ENCODE peak calls at places on chromosomes 11 and 22, in ten cellular contexts. One of them, this sample, is unnamed.

GRCh38 chr11:86279713-86280112 is 22.3 kb upstream of the HIKESHI start:
- DNase-seq in stimulated activated CD8-positive, alpha-beta memory T cell treated with anti-CD3 and anti-CD28 coated beads, Interleukin-12 subunit alpha, Interleukin-12 subunit beta, amount 100 ng/mL, for 4 hours: no peak
- DNase-seq in activated CD8-positive, alpha-beta T cell treated with anti-CD3 and anti-CD28 coated beads for 36 hours: no peak
- DNase-seq in RPMI8226: no peak
- DNase-seq in fibroblast of pulmonary artery: no peak
- DNase-seq in NCI-H345: no peak
- DNase-seq in stimulated activated CD4-positive, alpha-beta T cell treated with anti-CD3 and anti-CD28 coated beads, Interleukin-15, amount 100 ng/mL, for 24 hours: no peak
- DNase-seq in activated CD8-positive, alpha-beta memory T cell treated with anti-CD3 and anti-CD28 coated beads, Interleukin-2, amount 50 U/mL, for 48 hours: no peak
- DNase-seq in amniotic stem cell: no peak
- DNase-seq in stimulated activated naive CD4-positive, alpha-beta T cell: no peak
- DNase-seq in this sample: no peak

GRCh38 chr22:46972901-46973831 is 210.7 kb downstream of the TBC1D22A start:
- DNase-seq in stimulated activated naive CD4-positive, alpha-beta T cell: no peak
- DNase-seq in RPMI8226: no peak
- DNase-seq in amniotic stem cell: no peak
- DNase-seq in fibroblast of pulmonary artery: no peak
- DNase-seq in NCI-H345: no peak
- DNase-seq in stimulated activated CD4-positive, alpha-beta T cell treated with anti-CD3 and anti-CD28 coated beads, Interleukin-15, amount 100 ng/mL, for 24 hours: no peak
- DNase-seq in stimulated activated CD8-positive, alpha-beta memory T cell treated with anti-CD3 and anti-CD28 coated beads, Interleukin-12 subunit alpha, Interleukin-12 subunit beta, amount 100 ng/mL, for 4 hours: no peak
- DNase-seq in activated CD8-positive, alpha-beta T cell treated with anti-CD3 and anti-CD28 coated beads for 36 hours: no peak
- DNase-seq in activated CD8-positive, alpha-beta memory T cell treated with anti-CD3 and anti-CD28 coated beads, Interleukin-2, amount 50 U/mL, for 48 hours: no peak
- DNase-seq in this sample: no peak

GRCh38 chr22:46515208-46516111 is 22.0 kb downstream of the CELSR1 start:
- DNase-seq in amniotic stem cell: no peak
- DNase-seq in RPMI8226: no peak
- DNase-seq in activated CD8-positive, alpha-beta memory T cell treated with anti-CD3 and anti-CD28 coated beads, Interleukin-2, amount 50 U/mL, for 48 hours: no peak
- DNase-seq in NCI-H345: no peak
- DNase-seq in stimulated activated CD4-positive, alpha-beta T cell treated with anti-CD3 and anti-CD28 coated beads, Interleukin-15, amount 100 ng/mL, for 24 hours: no peak
- DNase-seq in fibroblast of pulmonary artery: peak; percentile 19
- DNase-seq in stimulated activated CD8-positive, alpha-beta memory T cell treated with anti-CD3 and anti-CD28 coated beads, Interleukin-12 subunit alpha, Interleukin-12 subunit beta, amount 100 ng/mL, for 4 hours: no peak
- DNase-seq in activated CD8-positive, alpha-beta T cell treated with anti-CD3 and anti-CD28 coated beads for 36 hours: peak; percentile 17
- DNase-seq in stimulated activated naive CD4-positive, alpha-beta T cell: no peak
- DNase-seq in this sample: no peak

GRCh38 chr11:76236092-76237026 is 30.1 kb upstream of the WNT11 start:
- DNase-seq in fibroblast of pulmonary artery: peak; percentile 52
- DNase-seq in activated CD8-positive, alpha-beta T cell treated with anti-CD3 and anti-CD28 coated beads for 36 hours: peak; percentile 70
- DNase-seq in RPMI8226: peak; percentile 69
- DNase-seq in activated CD8-positive, alpha-beta memory T cell treated with anti-CD3 and anti-CD28 coated beads, Interleukin-2, amount 50 U/mL, for 48 hours: peak; percentile 83
- DNase-seq in stimulated activated CD8-positive, alpha-beta memory T cell treated with anti-CD3 and anti-CD28 coated beads, Interleukin-12 subunit alpha, Interleukin-12 subunit beta, amount 100 ng/mL, for 4 hours: no peak
- DNase-seq in amniotic stem cell: no peak
- DNase-seq in stimulated activated naive CD4-positive, alpha-beta T cell: no peak
- DNase-seq in NCI-H345: peak; percentile 77
- DNase-seq in stimulated activated CD4-positive, alpha-beta T cell treated with anti-CD3 and anti-CD28 coated beads, Interleukin-15, amount 100 ng/mL, for 24 hours: peak; percentile 73
- DNase-seq in this sample: peak; percentile 75

GRCh38 chr11:63933459-63933858 is 5.3 kb upstream of the NAA40 start:
- DNase-seq in activated CD8-positive, alpha-beta T cell treated with anti-CD3 and anti-CD28 coated beads for 36 hours: no peak
- DNase-seq in fibroblast of pulmonary artery: no peak
- DNase-seq in stimulated activated CD8-positive, alpha-beta memory T cell treated with anti-CD3 and anti-CD28 coated beads, Interleukin-12 subunit alpha, Interleukin-12 subunit beta, amount 100 ng/mL, for 4 hours: no peak
- DNase-seq in NCI-H345: no peak
- DNase-seq in RPMI8226: no peak
- DNase-seq in stimulated activated naive CD4-positive, alpha-beta T cell: no peak
- DNase-seq in amniotic stem cell: no peak
- DNase-seq in stimulated activated CD4-positive, alpha-beta T cell treated with anti-CD3 and anti-CD28 coated beads, Interleukin-15, amount 100 ng/mL, for 24 hours: no peak
- DNase-seq in activated CD8-positive, alpha-beta memory T cell treated with anti-CD3 and anti-CD28 coated beads, Interleukin-2, amount 50 U/mL, for 48 hours: no peak
- DNase-seq in this sample: no peak

GRCh38 chr11:19460718-19461405 is 220.1 kb upstream of the E2F8 start:
- DNase-seq in activated CD8-positive, alpha-beta T cell treated with anti-CD3 and anti-CD28 coated beads for 36 hours: no peak
- DNase-seq in stimulated activated CD8-positive, alpha-beta memory T cell treated with anti-CD3 and anti-CD28 coated beads, Interleukin-12 subunit alpha, Interleukin-12 subunit beta, amount 100 ng/mL, for 4 hours: no peak
- DNase-seq in activated CD8-positive, alpha-beta memory T cell treated with anti-CD3 and anti-CD28 coated beads, Interleukin-2, amount 50 U/mL, for 48 hours: no peak
- DNase-seq in amniotic stem cell: no peak
- DNase-seq in stimulated activated naive CD4-positive, alpha-beta T cell: no peak
- DNase-seq in RPMI8226: no peak
- DNase-seq in fibroblast of pulmonary artery: peak; percentile 56
- DNase-seq in stimulated activated CD4-positive, alpha-beta T cell treated with anti-CD3 and anti-CD28 coated beads, Interleukin-15, amount 100 ng/mL, for 24 hours: no peak
- DNase-seq in NCI-H345: peak; percentile 2
- DNase-seq in this sample: no peak

GRCh38 chr11:2741377-2742131 is 41.8 kb upstream of the KCNQ1OT1 start:
- DNase-seq in NCI-H345: no peak
- DNase-seq in stimulated activated CD8-positive, alpha-beta memory T cell treated with anti-CD3 and anti-CD28 coated beads, Interleukin-12 subunit alpha, Interleukin-12 subunit beta, amount 100 ng/mL, for 4 hours: no peak
- DNase-seq in amniotic stem cell: peak; percentile 15
- DNase-seq in activated CD8-positive, alpha-beta T cell treated with anti-CD3 and anti-CD28 coated beads for 36 hours: no peak
- DNase-seq in stimulated activated CD4-positive, alpha-beta T cell treated with anti-CD3 and anti-CD28 coated beads, Interleukin-15, amount 100 ng/mL, for 24 hours: no peak
- DNase-seq in stimulated activated naive CD4-positive, alpha-beta T cell: no peak
- DNase-seq in RPMI8226: no peak
- DNase-seq in activated CD8-positive, alpha-beta memory T cell treated with anti-CD3 and anti-CD28 coated beads, Interleukin-2, amount 50 U/mL, for 48 hours: no peak
- DNase-seq in fibroblast of pulmonary artery: peak; percentile 79
- DNase-seq in this sample: no peak

GRCh38 chr11:123145220-123145619 is 49.8 kb downstream of the CLMP start:
- DNase-seq in NCI-H345: no peak
- DNase-seq in stimulated activated CD8-positive, alpha-beta memory T cell treated with anti-CD3 and anti-CD28 coated beads, Interleukin-12 subunit alpha, Interleukin-12 subunit beta, amount 100 ng/mL, for 4 hours: no peak
- DNase-seq in amniotic stem cell: peak; percentile 23
- DNase-seq in activated CD8-positive, alpha-beta memory T cell treated with anti-CD3 and anti-CD28 coated beads, Interleukin-2, amount 50 U/mL, for 48 hours: no peak
- DNase-seq in RPMI8226: no peak
- DNase-seq in stimulated activated naive CD4-positive, alpha-beta T cell: no peak
- DNase-seq in fibroblast of pulmonary artery: peak; percentile 94
- DNase-seq in stimulated activated CD4-positive, alpha-beta T cell treated with anti-CD3 and anti-CD28 coated beads, Interleukin-15, amount 100 ng/mL, for 24 hours: no peak
- DNase-seq in activated CD8-positive, alpha-beta T cell treated with anti-CD3 and anti-CD28 coated beads for 36 hours: no peak
- DNase-seq in this sample: no peak

GRCh38 chr11:130609121-130610035 is 160.9 kb downstream of the ADAMTS15 start:
- DNase-seq in RPMI8226: no peak
- DNase-seq in stimulated activated naive CD4-positive, alpha-beta T cell: no peak
- DNase-seq in activated CD8-positive, alpha-beta T cell treated with anti-CD3 and anti-CD28 coated beads for 36 hours: no peak
- DNase-seq in activated CD8-positive, alpha-beta memory T cell treated with anti-CD3 and anti-CD28 coated beads, Interleukin-2, amount 50 U/mL, for 48 hours: no peak
- DNase-seq in stimulated activated CD4-positive, alpha-beta T cell treated with anti-CD3 and anti-CD28 coated beads, Interleukin-15, amount 100 ng/mL, for 24 hours: no peak
- DNase-seq in NCI-H345: no peak
- DNase-seq in stimulated activated CD8-positive, alpha-beta memory T cell treated with anti-CD3 and anti-CD28 coated beads, Interleukin-12 subunit alpha, Interleukin-12 subunit beta, amount 100 ng/mL, for 4 hours: no peak
- DNase-seq in amniotic stem cell: no peak
- DNase-seq in fibroblast of pulmonary artery: peak; percentile 79
- DNase-seq in this sample: no peak

GRCh38 chr11:46914363-46914762 is 4.0 kb downstream of the LRP4 start:
- DNase-seq in stimulated activated naive CD4-positive, alpha-beta T cell: no peak
- DNase-seq in amniotic stem cell: no peak
- DNase-seq in NCI-H345: no peak
- DNase-seq in activated CD8-positive, alpha-beta memory T cell treated with anti-CD3 and anti-CD28 coated beads, Interleukin-2, amount 50 U/mL, for 48 hours: no peak
- DNase-seq in RPMI8226: no peak
- DNase-seq in fibroblast of pulmonary artery: no peak
- DNase-seq in stimulated activated CD4-positive, alpha-beta T cell treated with anti-CD3 and anti-CD28 coated beads, Interleukin-15, amount 100 ng/mL, for 24 hours: no peak
- DNase-seq in stimulated activated CD8-positive, alpha-beta memory T cell treated with anti-CD3 and anti-CD28 coated beads, Interleukin-12 subunit alpha, Interleukin-12 subunit beta, amount 100 ng/mL, for 4 hours: no peak
- DNase-seq in activated CD8-positive, alpha-beta T cell treated with anti-CD3 and anti-CD28 coated beads for 36 hours: no peak
- DNase-seq in this sample: no peak

GRCh38 chr11:77668760-77669159 is 31.2 kb upstream of the CLNS1A start:
- DNase-seq in NCI-H345: no peak
- DNase-seq in stimulated activated CD8-positive, alpha-beta memory T cell treated with anti-CD3 and anti-CD28 coated beads, Interleukin-12 subunit alpha, Interleukin-12 subunit beta, amount 100 ng/mL, for 4 hours: no peak
- DNase-seq in activated CD8-positive, alpha-beta T cell treated with anti-CD3 and anti-CD28 coated beads for 36 hours: no peak
- DNase-seq in amniotic stem cell: no peak
- DNase-seq in stimulated activated naive CD4-positive, alpha-beta T cell: no peak
- DNase-seq in RPMI8226: no peak
- DNase-seq in fibroblast of pulmonary artery: no peak
- DNase-seq in activated CD8-positive, alpha-beta memory T cell treated with anti-CD3 and anti-CD28 coated beads, Interleukin-2, amount 50 U/mL, for 48 hours: no peak
- DNase-seq in stimulated activated CD4-positive, alpha-beta T cell treated with anti-CD3 and anti-CD28 coated beads, Interleukin-15, amount 100 ng/mL, for 24 hours: no peak
- DNase-seq in this sample: no peak

GRCh38 chr11:46039990-46040389 is 81.3 kb downstream of the PHF21A start:
- DNase-seq in RPMI8226: no peak
- DNase-seq in activated CD8-positive, alpha-beta T cell treated with anti-CD3 and anti-CD28 coated beads for 36 hours: no peak
- DNase-seq in stimulated activated CD4-positive, alpha-beta T cell treated with anti-CD3 and anti-CD28 coated beads, Interleukin-15, amount 100 ng/mL, for 24 hours: no peak
- DNase-seq in fibroblast of pulmonary artery: peak; percentile 62
- DNase-seq in stimulated activated naive CD4-positive, alpha-beta T cell: no peak
- DNase-seq in stimulated activated CD8-positive, alpha-beta memory T cell treated with anti-CD3 and anti-CD28 coated beads, Interleukin-12 subunit alpha, Interleukin-12 subunit beta, amount 100 ng/mL, for 4 hours: no peak
- DNase-seq in activated CD8-positive, alpha-beta memory T cell treated with anti-CD3 and anti-CD28 coated beads, Interleukin-2, amount 50 U/mL, for 48 hours: no peak
- DNase-seq in amniotic stem cell: no peak
- DNase-seq in NCI-H345: no peak
- DNase-seq in this sample: no peak

GRCh38 chr22:45891996-45892621 is 84.9 kb downstream of the WNT7B start:
- DNase-seq in stimulated activated naive CD4-positive, alpha-beta T cell: no peak
- DNase-seq in RPMI8226: no peak
- DNase-seq in amniotic stem cell: no peak
- DNase-seq in activated CD8-positive, alpha-beta T cell treated with anti-CD3 and anti-CD28 coated beads for 36 hours: no peak
- DNase-seq in stimulated activated CD8-positive, alpha-beta memory T cell treated with anti-CD3 and anti-CD28 coated beads, Interleukin-12 subunit alpha, Interleukin-12 subunit beta, amount 100 ng/mL, for 4 hours: no peak
- DNase-seq in NCI-H345: no peak
- DNase-seq in activated CD8-positive, alpha-beta memory T cell treated with anti-CD3 and anti-CD28 coated beads, Interleukin-2, amount 50 U/mL, for 48 hours: no peak
- DNase-seq in fibroblast of pulmonary artery: no peak
- DNase-seq in stimulated activated CD4-positive, alpha-beta T cell treated with anti-CD3 and anti-CD28 coated beads, Interleukin-15, amount 100 ng/mL, for 24 hours: no peak
- DNase-seq in this sample: no peak

GRCh38 chr11:128503231-128503991 is 83.9 kb downstream of the ETS1 start:
- DNase-seq in stimulated activated CD8-positive, alpha-beta memory T cell treated with anti-CD3 and anti-CD28 coated beads, Interleukin-12 subunit alpha, Interleukin-12 subunit beta, amount 100 ng/mL, for 4 hours: no peak
- DNase-seq in activated CD8-positive, alpha-beta T cell treated with anti-CD3 and anti-CD28 coated beads for 36 hours: peak; percentile 66
- DNase-seq in RPMI8226: no peak
- DNase-seq in amniotic stem cell: peak; percentile 69
- DNase-seq in fibroblast of pulmonary artery: peak; percentile 79
- DNase-seq in activated CD8-positive, alpha-beta memory T cell treated with anti-CD3 and anti-CD28 coated beads, Interleukin-2, amount 50 U/mL, for 48 hours: no peak
- DNase-seq in stimulated activated naive CD4-positive, alpha-beta T cell: peak; percentile 59
- DNase-seq in NCI-H345: no peak
- DNase-seq in stimulated activated CD4-positive, alpha-beta T cell treated with anti-CD3 and anti-CD28 coated beads, Interleukin-15, amount 100 ng/mL, for 24 hours: no peak
- DNase-seq in this sample: no peak

GRCh38 chr11:103109818-103110388 is 677 bp downstream of the DYNC2H1 start:
- DNase-seq in NCI-H345: no peak
- DNase-seq in activated CD8-positive, alpha-beta memory T cell treated with anti-CD3 and anti-CD28 coated beads, Interleukin-2, amount 50 U/mL, for 48 hours: peak; percentile 55
- DNase-seq in stimulated activated CD4-positive, alpha-beta T cell treated with anti-CD3 and anti-CD28 coated beads, Interleukin-15, amount 100 ng/mL, for 24 hours: peak; percentile 9
- DNase-seq in activated CD8-positive, alpha-beta T cell treated with anti-CD3 and anti-CD28 coated beads for 36 hours: peak; percentile 31
- DNase-seq in fibroblast of pulmonary artery: no peak
- DNase-seq in stimulated activated naive CD4-positive, alpha-beta T cell: no peak
- DNase-seq in RPMI8226: no peak
- DNase-seq in amniotic stem cell: no peak
- DNase-seq in stimulated activated CD8-positive, alpha-beta memory T cell treated with anti-CD3 and anti-CD28 coated beads, Interleukin-12 subunit alpha, Interleukin-12 subunit beta, amount 100 ng/mL, for 4 hours: no peak
- DNase-seq in this sample: peak; percentile 19

GRCh38 chr11:12123177-12123576 is 12.8 kb downstream of the MICAL2 start:
- DNase-seq in NCI-H345: no peak
- DNase-seq in RPMI8226: no peak
- DNase-seq in activated CD8-positive, alpha-beta T cell treated with anti-CD3 and anti-CD28 coated beads for 36 hours: no peak
- DNase-seq in stimulated activated CD4-positive, alpha-beta T cell treated with anti-CD3 and anti-CD28 coated beads, Interleukin-15, amount 100 ng/mL, for 24 hours: no peak
- DNase-seq in stimulated activated naive CD4-positive, alpha-beta T cell: no peak
- DNase-seq in activated CD8-positive, alpha-beta memory T cell treated with anti-CD3 and anti-CD28 coated beads, Interleukin-2, amount 50 U/mL, for 48 hours: no peak
- DNase-seq in stimulated activated CD8-positive, alpha-beta memory T cell treated with anti-CD3 and anti-CD28 coated beads, Interleukin-12 subunit alpha, Interleukin-12 subunit beta, amount 100 ng/mL, for 4 hours: no peak
- DNase-seq in fibroblast of pulmonary artery: peak; percentile 75
- DNase-seq in amniotic stem cell: no peak
- DNase-seq in this sample: no peak

GRCh38 chr22:16955081-16955480 is 52.9 kb downstream of the GAB4 start:
- DNase-seq in stimulated activated CD4-positive, alpha-beta T cell treated with anti-CD3 and anti-CD28 coated beads, Interleukin-15, amount 100 ng/mL, for 24 hours: no peak
- DNase-seq in stimulated activated naive CD4-positive, alpha-beta T cell: no peak
- DNase-seq in stimulated activated CD8-positive, alpha-beta memory T cell treated with anti-CD3 and anti-CD28 coated beads, Interleukin-12 subunit alpha, Interleukin-12 subunit beta, amount 100 ng/mL, for 4 hours: no peak
- DNase-seq in NCI-H345: no peak
- DNase-seq in fibroblast of pulmonary artery: no peak
- DNase-seq in activated CD8-positive, alpha-beta memory T cell treated with anti-CD3 and anti-CD28 coated beads, Interleukin-2, amount 50 U/mL, for 48 hours: no peak
- DNase-seq in amniotic stem cell: no peak
- DNase-seq in RPMI8226: no peak
- DNase-seq in activated CD8-positive, alpha-beta T cell treated with anti-CD3 and anti-CD28 coated beads for 36 hours: no peak
- DNase-seq in this sample: no peak

GRCh38 chr22:50691521-50691920 is 18.9 kb downstream of the SHANK3 start:
- DNase-seq in stimulated activated CD8-positive, alpha-beta memory T cell treated with anti-CD3 and anti-CD28 coated beads, Interleukin-12 subunit alpha, Interleukin-12 subunit beta, amount 100 ng/mL, for 4 hours: no peak
- DNase-seq in stimulated activated CD4-positive, alpha-beta T cell treated with anti-CD3 and anti-CD28 coated beads, Interleukin-15, amount 100 ng/mL, for 24 hours: peak; percentile 47
- DNase-seq in RPMI8226: peak; percentile 71
- DNase-seq in NCI-H345: no peak
- DNase-seq in activated CD8-positive, alpha-beta T cell treated with anti-CD3 and anti-CD28 coated beads for 36 hours: peak; percentile 73
- DNase-seq in activated CD8-positive, alpha-beta memory T cell treated with anti-CD3 and anti-CD28 coated beads, Interleukin-2, amount 50 U/mL, for 48 hours: no peak
- DNase-seq in amniotic stem cell: peak; percentile 10
- DNase-seq in stimulated activated naive CD4-positive, alpha-beta T cell: peak; percentile 27
- DNase-seq in fibroblast of pulmonary artery: peak; percentile 71
- DNase-seq in this sample: no peak

GRCh38 chr11:134841972-134842371 is 429.9 kb upstream of the B3GAT1 start:
- DNase-seq in activated CD8-positive, alpha-beta memory T cell treated with anti-CD3 and anti-CD28 coated beads, Interleukin-2, amount 50 U/mL, for 48 hours: no peak
- DNase-seq in amniotic stem cell: no peak
- DNase-seq in stimulated activated CD4-positive, alpha-beta T cell treated with anti-CD3 and anti-CD28 coated beads, Interleukin-15, amount 100 ng/mL, for 24 hours: no peak
- DNase-seq in stimulated activated naive CD4-positive, alpha-beta T cell: no peak
- DNase-seq in RPMI8226: no peak
- DNase-seq in stimulated activated CD8-positive, alpha-beta memory T cell treated with anti-CD3 and anti-CD28 coated beads, Interleukin-12 subunit alpha, Interleukin-12 subunit beta, amount 100 ng/mL, for 4 hours: no peak
- DNase-seq in fibroblast of pulmonary artery: no peak
- DNase-seq in NCI-H345: no peak
- DNase-seq in activated CD8-positive, alpha-beta T cell treated with anti-CD3 and anti-CD28 coated beads for 36 hours: no peak
- DNase-seq in this sample: no peak

GRCh38 chr11:22197139-22197893 is 4.4 kb downstream of the ANO5 start:
- DNase-seq in fibroblast of pulmonary artery: no peak
- DNase-seq in activated CD8-positive, alpha-beta T cell treated with anti-CD3 and anti-CD28 coated beads for 36 hours: no peak
- DNase-seq in stimulated activated CD4-positive, alpha-beta T cell treated with anti-CD3 and anti-CD28 coated beads, Interleukin-15, amount 100 ng/mL, for 24 hours: no peak
- DNase-seq in RPMI8226: no peak
- DNase-seq in NCI-H345: no peak
- DNase-seq in stimulated activated CD8-positive, alpha-beta memory T cell treated with anti-CD3 and anti-CD28 coated beads, Interleukin-12 subunit alpha, Interleukin-12 subunit beta, amount 100 ng/mL, for 4 hours: no peak
- DNase-seq in stimulated activated naive CD4-positive, alpha-beta T cell: no peak
- DNase-seq in amniotic stem cell: no peak
- DNase-seq in activated CD8-positive, alpha-beta memory T cell treated with anti-CD3 and anti-CD28 coated beads, Interleukin-2, amount 50 U/mL, for 48 hours: no peak
- DNase-seq in this sample: no peak

GRCh38 chr22:36359172-36359973 is 28.4 kb downstream of the MYH9 start:
- DNase-seq in NCI-H345: no peak
- DNase-seq in stimulated activated naive CD4-positive, alpha-beta T cell: no peak
- DNase-seq in fibroblast of pulmonary artery: no peak
- DNase-seq in RPMI8226: peak; percentile 50
- DNase-seq in amniotic stem cell: no peak
- DNase-seq in stimulated activated CD4-positive, alpha-beta T cell treated with anti-CD3 and anti-CD28 coated beads, Interleukin-15, amount 100 ng/mL, for 24 hours: no peak
- DNase-seq in activated CD8-positive, alpha-beta T cell treated with anti-CD3 and anti-CD28 coated beads for 36 hours: no peak
- DNase-seq in activated CD8-positive, alpha-beta memory T cell treated with anti-CD3 and anti-CD28 coated beads, Interleukin-2, amount 50 U/mL, for 48 hours: no peak
- DNase-seq in stimulated activated CD8-positive, alpha-beta memory T cell treated with anti-CD3 and anti-CD28 coated beads, Interleukin-12 subunit alpha, Interleukin-12 subunit beta, amount 100 ng/mL, for 4 hours: no peak
- DNase-seq in this sample: no peak

GRCh38 chr11:11608783-11609232 is 13.0 kb downstream of the GALNT18 start:
- DNase-seq in fibroblast of pulmonary artery: peak; percentile 8
- DNase-seq in RPMI8226: peak; percentile 31
- DNase-seq in amniotic stem cell: no peak
- DNase-seq in activated CD8-positive, alpha-beta T cell treated with anti-CD3 and anti-CD28 coated beads for 36 hours: no peak
- DNase-seq in stimulated activated naive CD4-positive, alpha-beta T cell: peak; percentile 2
- DNase-seq in NCI-H345: peak; percentile 24
- DNase-seq in activated CD8-positive, alpha-beta memory T cell treated with anti-CD3 and anti-CD28 coated beads, Interleukin-2, amount 50 U/mL, for 48 hours: no peak
- DNase-seq in stimulated activated CD8-positive, alpha-beta memory T cell treated with anti-CD3 and anti-CD28 coated beads, Interleukin-12 subunit alpha, Interleukin-12 subunit beta, amount 100 ng/mL, for 4 hours: no peak
- DNase-seq in stimulated activated CD4-positive, alpha-beta T cell treated with anti-CD3 and anti-CD28 coated beads, Interleukin-15, amount 100 ng/mL, for 24 hours: no peak
- DNase-seq in this sample: peak; percentile 11

GRCh38 chr22:37401401-37401859 is 25.8 kb downstream of the ELFN2 start:
- DNase-seq in amniotic stem cell: no peak
- DNase-seq in stimulated activated CD8-positive, alpha-beta memory T cell treated with anti-CD3 and anti-CD28 coated beads, Interleukin-12 subunit alpha, Interleukin-12 subunit beta, amount 100 ng/mL, for 4 hours: no peak
- DNase-seq in stimulated activated naive CD4-positive, alpha-beta T cell: no peak
- DNase-seq in RPMI8226: no peak
- DNase-seq in fibroblast of pulmonary artery: peak; percentile 26
- DNase-seq in activated CD8-positive, alpha-beta memory T cell treated with anti-CD3 and anti-CD28 coated beads, Interleukin-2, amount 50 U/mL, for 48 hours: no peak
- DNase-seq in activated CD8-positive, alpha-beta T cell treated with anti-CD3 and anti-CD28 coated beads for 36 hours: no peak
- DNase-seq in stimulated activated CD4-positive, alpha-beta T cell treated with anti-CD3 and anti-CD28 coated beads, Interleukin-15, amount 100 ng/mL, for 24 hours: no peak
- DNase-seq in NCI-H345: no peak
- DNase-seq in this sample: no peak

GRCh38 chr11:2675540-2675939 is 24.3 kb downstream of the KCNQ1OT1 start:
- DNase-seq in activated CD8-positive, alpha-beta T cell treated with anti-CD3 and anti-CD28 coated beads for 36 hours: no peak
- DNase-seq in fibroblast of pulmonary artery: no peak
- DNase-seq in stimulated activated naive CD4-positive, alpha-beta T cell: no peak
- DNase-seq in stimulated activated CD4-positive, alpha-beta T cell treated with anti-CD3 and anti-CD28 coated beads, Interleukin-15, amount 100 ng/mL, for 24 hours: no peak
- DNase-seq in amniotic stem cell: no peak
- DNase-seq in activated CD8-positive, alpha-beta memory T cell treated with anti-CD3 and anti-CD28 coated beads, Interleukin-2, amount 50 U/mL, for 48 hours: peak; percentile 23
- DNase-seq in NCI-H345: no peak
- DNase-seq in stimulated activated CD8-positive, alpha-beta memory T cell treated with anti-CD3 and anti-CD28 coated beads, Interleukin-12 subunit alpha, Interleukin-12 subunit beta, amount 100 ng/mL, for 4 hours: no peak
- DNase-seq in RPMI8226: no peak
- DNase-seq in this sample: no peak

GRCh38 chr22:27170491-27170890 is 513.1 kb downstream of the MIAT start:
- DNase-seq in RPMI8226: no peak
- DNase-seq in fibroblast of pulmonary artery: peak; percentile 64
- DNase-seq in stimulated activated CD4-positive, alpha-beta T cell treated with anti-CD3 and anti-CD28 coated beads, Interleukin-15, amount 100 ng/mL, for 24 hours: no peak
- DNase-seq in stimulated activated naive CD4-positive, alpha-beta T cell: no peak
- DNase-seq in NCI-H345: no peak
- DNase-seq in stimulated activated CD8-positive, alpha-beta memory T cell treated with anti-CD3 and anti-CD28 coated beads, Interleukin-12 subunit alpha, Interleukin-12 subunit beta, amount 100 ng/mL, for 4 hours: no peak
- DNase-seq in amniotic stem cell: no peak
- DNase-seq in activated CD8-positive, alpha-beta memory T cell treated with anti-CD3 and anti-CD28 coated beads, Interleukin-2, amount 50 U/mL, for 48 hours: no peak
- DNase-seq in activated CD8-positive, alpha-beta T cell treated with anti-CD3 and anti-CD28 coated beads for 36 hours: no peak
- DNase-seq in this sample: no peak

GRCh38 chr11:116330439-116331185 is 442.2 kb downstream of the BUD13 start:
- DNase-seq in amniotic stem cell: no peak
- DNase-seq in stimulated activated naive CD4-positive, alpha-beta T cell: no peak
- DNase-seq in activated CD8-positive, alpha-beta T cell treated with anti-CD3 and anti-CD28 coated beads for 36 hours: no peak
- DNase-seq in fibroblast of pulmonary artery: no peak
- DNase-seq in stimulated activated CD4-positive, alpha-beta T cell treated with anti-CD3 and anti-CD28 coated beads, Interleukin-15, amount 100 ng/mL, for 24 hours: no peak
- DNase-seq in RPMI8226: no peak
- DNase-seq in stimulated activated CD8-positive, alpha-beta memory T cell treated with anti-CD3 and anti-CD28 coated beads, Interleukin-12 subunit alpha, Interleukin-12 subunit beta, amount 100 ng/mL, for 4 hours: no peak
- DNase-seq in NCI-H345: no peak
- DNase-seq in activated CD8-positive, alpha-beta memory T cell treated with anti-CD3 and anti-CD28 coated beads, Interleukin-2, amount 50 U/mL, for 48 hours: no peak
- DNase-seq in this sample: no peak

GRCh38 chr11:64725601-64726139 is 2.7 kb upstream of the NRXN2 start:
- DNase-seq in fibroblast of pulmonary artery: no peak
- DNase-seq in stimulated activated CD8-positive, alpha-beta memory T cell treated with anti-CD3 and anti-CD28 coated beads, Interleukin-12 subunit alpha, Interleukin-12 subunit beta, amount 100 ng/mL, for 4 hours: no peak
- DNase-seq in activated CD8-positive, alpha-beta T cell treated with anti-CD3 and anti-CD28 coated beads for 36 hours: no peak
- DNase-seq in activated CD8-positive, alpha-beta memory T cell treated with anti-CD3 and anti-CD28 coated beads, Interleukin-2, amount 50 U/mL, for 48 hours: no peak
- DNase-seq in NCI-H345: no peak
- DNase-seq in stimulated activated CD4-positive, alpha-beta T cell treated with anti-CD3 and anti-CD28 coated beads, Interleukin-15, amount 100 ng/mL, for 24 hours: no peak
- DNase-seq in amniotic stem cell: no peak
- DNase-seq in stimulated activated naive CD4-positive, alpha-beta T cell: no peak
- DNase-seq in RPMI8226: no peak
- DNase-seq in this sample: no peak

GRCh38 chr11:16469968-16470367 is 113.6 kb upstream of the SOX6 start:
- DNase-seq in activated CD8-positive, alpha-beta T cell treated with anti-CD3 and anti-CD28 coated beads for 36 hours: no peak
- DNase-seq in fibroblast of pulmonary artery: no peak
- DNase-seq in stimulated activated naive CD4-positive, alpha-beta T cell: no peak
- DNase-seq in amniotic stem cell: no peak
- DNase-seq in activated CD8-positive, alpha-beta memory T cell treated with anti-CD3 and anti-CD28 coated beads, Interleukin-2, amount 50 U/mL, for 48 hours: no peak
- DNase-seq in NCI-H345: no peak
- DNase-seq in RPMI8226: no peak
- DNase-seq in stimulated activated CD4-positive, alpha-beta T cell treated with anti-CD3 and anti-CD28 coated beads, Interleukin-15, amount 100 ng/mL, for 24 hours: no peak
- DNase-seq in stimulated activated CD8-positive, alpha-beta memory T cell treated with anti-CD3 and anti-CD28 coated beads, Interleukin-12 subunit alpha, Interleukin-12 subunit beta, amount 100 ng/mL, for 4 hours: no peak
- DNase-seq in this sample: no peak